ENCODE peak calls at places on chromosomes 2 and 18, in seven cellular contexts. Z, O, R, Y, P, F and I are unnamed samples.

GRCh38 chr18:27627927-27628326 is 442.8 kb upstream of the CHST9 start:
- DNase-seq in Z (no peak), F (no peak), O (no peak), P (no peak), R (no peak), Y (no peak), I (no peak)

GRCh38 chr18:48022531-48023330 is 92.3 kb upstream of the SMAD2 start:
- DNase-seq in O (no peak), F (peak; percentile 12), P (peak; percentile 59), Z (peak; percentile 53), R (peak; percentile 62), Y (peak; percentile 58), I (no peak)

GRCh38 chr18:649341-649740 is 8.1 kb upstream of the TYMS start:
- DNase-seq in F (no peak), P (peak; percentile 35), Y (no peak), O (no peak), R (no peak), Z (no peak), I (no peak)

GRCh38 chr2:133506962-133507361 is 61.3 kb downstream of the NCKAP5 start:
- DNase-seq in F (no peak), R (no peak), O (no peak), Z (no peak), Y (no peak), P (no peak), I (no peak)

GRCh38 chr2:177391822-177392372 is 676 bp upstream of the AGPS start:
- DNase-seq in O (no peak), P (no peak), Z (no peak), F (no peak), Y (no peak), R (no peak), I (no peak)

GRCh38 chr2:216773072-216773471 is 77.7 kb upstream of the IGFBP5 start:
- DNase-seq in Y (no peak), Z (peak; percentile 19), F (no peak), R (no peak), P (no peak), O (no peak), I (no peak)

GRCh38 chr2:162992828-162993227 is 154.3 kb upstream of the KCNH7 start:
- DNase-seq in Y (no peak), F (no peak), O (no peak), R (no peak), Z (no peak), P (no peak), I (no peak)

GRCh38 chr2:10613263-10613662 is 76.5 kb downstream of the NOL10 start:
- DNase-seq in Z (no peak), O (no peak), R (no peak), P (no peak), F (no peak), Y (no peak), I (no peak)

GRCh38 chr2:191995285-191995684 is 148.4 kb upstream of the CAVIN2 start:
- DNase-seq in O (no peak), F (no peak), R (no peak), Y (no peak), Z (no peak), P (no peak), I (no peak)

GRCh38 chr2:71691747-71692455 is 238.5 kb downstream of the DYSF start:
- DNase-seq in O (no peak), Z (no peak), P (no peak), Y (no peak), R (no peak), F (no peak), I (no peak)

GRCh38 chr2:102301867-102302362 is 9.4 kb upstream of the IL1RL1 start:
- DNase-seq in R (peak; percentile 39), F (peak; percentile 47), Z (no peak), O (peak; percentile 7), P (no peak), Y (no peak), I (peak; percentile 36)

GRCh38 chr18:68454511-68455228 is 260.2 kb downstream of the TMX3 start:
- DNase-seq in P (no peak), R (no peak), F (no peak), Y (no peak), O (no peak), Z (no peak), I (no peak)

GRCh38 chr2:191555092-191555742 is 122.7 kb upstream of the NABP1 start:
- DNase-seq in P (peak; percentile 73), F (no peak), O (peak; percentile 44), R (peak; percentile 73), Y (peak; percentile 72), Z (peak; percentile 73), I (peak; percentile 73)

GRCh38 chr2:21837561-21837960 is 713.8 kb downstream of the TDRD15 start:
- DNase-seq in Z (no peak), F (no peak), R (no peak), Y (no peak), O (no peak), P (no peak), I (no peak)

GRCh38 chr18:27363918-27364317 is 178.8 kb upstream of the CHST9 start:
- DNase-seq in P (peak; percentile 10), F (no peak), O (no peak), Z (no peak), Y (peak; percentile 16), R (no peak), I (no peak)

GRCh38 chr2:201151127-201152074 is 31.5 kb upstream of the CASP10 start:
- DNase-seq in R (peak; percentile 86), F (no peak), Y (no peak), O (no peak), Z (no peak), P (peak; percentile 39), I (peak; percentile 74)

GRCh38 chr2:238135601-238136150 is 2.8 kb upstream of the KLHL30 start:
- DNase-seq in Z (no peak), R (no peak), Y (no peak), P (no peak), O (no peak), F (no peak), I (no peak)

GRCh38 chr2:150520887-150521664 is 33.6 kb upstream of the RND3 start:
- DNase-seq in F (no peak), Z (no peak), O (no peak), P (no peak), R (no peak), Y (no peak), I (no peak)

GRCh38 chr18:11176416-11176815 is 27.0 kb upstream of the PIEZO2 start:
- DNase-seq in P (no peak), Z (no peak), O (no peak), R (no peak), Y (no peak), F (no peak), I (no peak)

GRCh38 chr2:233973786-233974185 is 56.6 kb downstream of the TRPM8 start:
- DNase-seq in R (no peak), F (no peak), P (no peak), Y (no peak), Z (no peak), O (no peak), I (no peak)

GRCh38 chr2:203799905-203800304 is 67.7 kb upstream of the CTLA4 start:
- DNase-seq in P (no peak), R (no peak), O (no peak), Y (no peak), F (peak; percentile 62), Z (no peak), I (no peak)

GRCh38 chr2:19185061-19185460 is 173.4 kb downstream of the OSR1 start:
- DNase-seq in P (no peak), O (no peak), Y (no peak), F (no peak), R (no peak), Z (no peak), I (no peak)

GRCh38 chr18:3912705-3913104 is 462.7 kb downstream of the TGIF1 start:
- DNase-seq in P (no peak), O (no peak), Y (no peak), F (no peak), R (no peak), Z (no peak), I (no peak)

DNA sequence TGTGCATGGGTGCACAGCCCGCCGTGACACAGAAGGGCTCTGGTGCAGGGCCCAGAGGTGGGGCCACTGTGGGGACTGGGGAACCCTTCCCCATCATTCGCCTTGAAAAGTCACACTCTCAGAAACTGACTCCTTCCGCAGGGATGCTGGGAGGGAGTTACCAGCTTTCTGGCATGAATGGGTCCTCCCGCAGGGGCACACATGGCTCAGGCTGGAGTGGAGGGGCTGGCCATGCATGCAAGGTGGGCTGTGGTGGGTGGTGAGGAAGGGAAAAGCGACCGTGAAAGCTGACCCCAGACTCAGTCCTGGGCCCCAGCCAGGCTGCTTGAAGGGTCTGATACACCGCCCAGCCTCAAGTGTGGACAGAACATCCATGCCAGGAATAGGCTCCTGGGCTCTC is 201.1 kb downstream of the TNS1 start:
- DNase-seq in P (no peak), O (no peak), R (no peak), Y (no peak), Z (no peak), F (no peak), I (no peak)
- H3K4me1 ChIP-seq in P (peaks cover 30% of the 10 kb centered on the region), O (peaks cover 5% of the 10 kb centered on the region), R (no peaks in the 10 kb centered on the region), Y (no peaks in the 10 kb centered on the region), Z (peaks cover 27% of the 10 kb centered on the region), F (peaks cover 4% of the 10 kb centered on the region), I (no peaks in the 10 kb centered on the region)

GRCh38 chr18:75858754-75859153 is 431.3 kb upstream of the SMIM21 start:
- DNase-seq in R (no peak), P (no peak), F (no peak), Z (no peak), Y (no peak), O (no peak), I (no peak)
- H3K9me3 ChIP-seq in R (no peaks in the 10 kb centered on the region), P (no peaks in the 10 kb centered on the region), F (no peaks in the 10 kb centered on the region), Z (no peaks in the 10 kb centered on the region), Y (no peaks in the 10 kb centered on the region), O (no peaks in the 10 kb centered on the region), I (no peaks in the 10 kb centered on the region)

GRCh38 chr2:70641263-70641784 is 87.7 kb upstream of the TGFA start:
- DNase-seq in R (no peak), O (no peak), F (no peak), P (no peak), Z (no peak), Y (no peak), I (no peak)
- TF ChIP-seq SIN3A in R (no peak), O (no peak), F (no peak), P (no peak), Z (no peak), Y (no peak), I (no peak)

GRCh38 chr2:152468832-152469692 is 134.1 kb downstream of the FMNL2 start:
- DNase-seq in P (no peak), F (peak; percentile 28), Z (no peak), Y (no peak), O (no peak), R (no peak), I (peak; percentile 57)

GRCh38 chr2:152471013-152471412 is 136.0 kb downstream of the FMNL2 start:
- DNase-seq in Y (no peak), F (no peak), P (peak; percentile 46), O (no peak), R (no peak), Z (no peak), I (no peak)

GRCh38 chr2:152472524-152472923 is 137.6 kb downstream of the FMNL2 start:
- DNase-seq in R (no peak), P (peak; percentile 82), O (no peak), F (no peak), Y (no peak), Z (no peak), I (no peak)

GRCh38 chr2:152473151-152473857 is 138.3 kb downstream of the FMNL2 start:
- DNase-seq in O (no peak), F (no peak), R (no peak), Z (no peak), P (peak; percentile 51), Y (no peak), I (no peak)

DNA sequence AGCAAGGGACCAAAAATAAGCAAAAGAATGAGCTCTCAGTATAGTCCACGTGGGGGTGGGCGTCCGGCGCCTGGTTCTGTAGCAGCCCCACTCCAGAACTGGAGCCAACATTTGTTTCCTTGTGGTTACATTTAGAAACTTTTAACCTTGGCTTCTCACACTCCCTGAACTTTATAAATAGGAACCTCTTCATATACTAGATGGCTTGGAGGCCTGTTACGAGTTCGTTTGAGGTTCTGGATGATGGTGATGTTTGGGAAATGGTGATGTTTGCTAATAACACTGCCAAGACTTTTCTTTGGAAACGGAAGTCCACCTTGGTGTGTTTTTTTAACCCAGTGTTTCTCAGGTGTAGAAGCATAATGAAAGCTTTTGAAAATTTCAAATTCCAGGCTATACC is 136.5 kb downstream of the FMNL2 start:
- DNase-seq in O (no peak), F (no peak), P (no peak), R (no peak), Y (no peak), Z (no peak), I (no peak)
- H3K4me1 ChIP-seq in O (peaks cover 13% of the 10 kb centered on the region), F (peaks cover 15% of the 10 kb centered on the region), P (peaks cover 97% of the 10 kb centered on the region), R (peaks cover 6% of the 10 kb centered on the region), Y (peaks cover 10% of the 10 kb centered on the region), Z (no peaks in the 10 kb centered on the region), I (peaks cover 67% of the 10 kb centered on the region)